ENCODE peak calls at places on chromosomes 7 and 10, in seven cellular contexts. L, U, X, A, G, P and E are unnamed samples. For H3K4me1, the result is how much of the 10 kb centered on the place peaks cover.

GRCh38 chr7:81600608-81601007 is 169.2 kb downstream of the HGF start:
- DNase-seq in U (no peak), X (no peak), A (no peak), G (no peak), L (no peak), P (no peak), E (no peak)

GRCh38 chr7:120792861-120793130 is 65.1 kb downstream of the TSPAN12 start:
- DNase-seq in U (no peak), L (no peak), X (no peak), P (no peak), A (no peak), G (no peak), E (peak)

GRCh38 chr7:118826237-118826636 is 601.7 kb downstream of the ANKRD7 start:
- DNase-seq in U (no peak), P (no peak), X (no peak), A (no peak), L (no peak), G (no peak), E (no peak)

GRCh38 chr10:49140306-49141175 is 6.7 kb upstream of the FAM170B start:
- DNase-seq in L (no peak), G (no peak), U (no peak), X (no peak), A (no peak), P (no peak), E (peak)

GRCh38 chr7:140059288-140060242 is 3.2 kb downstream of the PARP12 start:
- DNase-seq in L (peak), A (no peak), U (peak), G (peak), X (peak), P (peak), E (peak)

GRCh38 chr10:43340619-43341018 is 30.8 kb upstream of the FXYD4 start:
- DNase-seq in A (no peak), P (no peak), L (no peak), G (no peak), U (peak), X (peak), E (no peak)

GRCh38 chr7:114622189-114622588 is 207.6 kb downstream of the FOXP2 start:
- DNase-seq in X (no peak), P (no peak), G (no peak), U (no peak), L (no peak), A (no peak), E (no peak)

GRCh38 chr10:29811751-29812427 is 177.1 kb upstream of the SVIL start:
- DNase-seq in P (peak), X (peak), G (peak), L (no peak), A (no peak), U (no peak), E (peak)

GRCh38 chr10:31136951-31137885 is 105.6 kb upstream of the ZNF438 start:
- DNase-seq in X (no peak), P (peak), L (no peak), G (no peak), U (no peak), A (no peak), E (no peak)

GRCh38 chr10:103053659-103054581 is 135.8 kb downstream of the CNNM2 start:
- DNase-seq in P (peak), L (peak), U (no peak), G (peak), A (peak), X (peak), E (peak)

GRCh38 chr7:8065356-8065813 is 96.8 kb downstream of the GLCCI1 start:
- DNase-seq in A (no peak), X (no peak), L (no peak), P (no peak), U (no peak), G (no peak), E (no peak)

GRCh38 chr10:109205929-109206585 is 717.3 kb downstream of the XPNPEP1 start:
- DNase-seq in L (no peak), X (no peak), U (no peak), P (no peak), G (no peak), A (no peak), E (no peak)

GRCh38 chr7:2924866-2925840 is 81.0 kb upstream of the GNA12 start:
- DNase-seq in P (no peak), U (no peak), X (no peak), A (peak), L (peak), G (no peak), E (no peak)

GRCh38 chr10:101356132-101356531 is 2.2 kb downstream of the BTRC start:
- DNase-seq in G (no peak), L (no peak), U (no peak), P (no peak), A (no peak), X (no peak), E (no peak)
- TF ChIP-seq CTCF in G (no peak), L (no peak), U (no peak), P (no peak), A (no peak), X (no peak), E (no peak)

GRCh38 chr10:95392250-95392584 is 101.4 kb upstream of the PDLIM1 start:
- DNase-seq in A (no peak), G (no peak), U (no peak), P (no peak), L (no peak), X (no peak), E (no peak)
- H3K4me1 ChIP-seq in A (under half), G (half or more), U (under half), P (under half), L (under half), X (under half), E (under half)

GRCh38 chr7:158829021-158829341 is 328 bp downstream of the ESYT2 start:
- DNase-seq in A (no peak), X (peak), U (no peak), P (peak), L (no peak), G (no peak), E (peak)

GRCh38 chr7:158829342-158830210 is at the start of gene ESYT2:
- DNase-seq in L (peak), U (peak), G (peak), X (peak), A (peak), P (peak), E (peak)

GRCh38 chr7:158827411-158828342 is 1.6 kb downstream of the ESYT2 start:
- DNase-seq in L (no peak), G (no peak), A (no peak), X (no peak), U (no peak), P (peak), E (no peak)

GRCh38 chr7:158830211-158830723 is 958 bp upstream of the ESYT2 start:
- DNase-seq in A (no peak), G (no peak), U (no peak), X (no peak), P (no peak), L (no peak), E (no peak)

DNA sequence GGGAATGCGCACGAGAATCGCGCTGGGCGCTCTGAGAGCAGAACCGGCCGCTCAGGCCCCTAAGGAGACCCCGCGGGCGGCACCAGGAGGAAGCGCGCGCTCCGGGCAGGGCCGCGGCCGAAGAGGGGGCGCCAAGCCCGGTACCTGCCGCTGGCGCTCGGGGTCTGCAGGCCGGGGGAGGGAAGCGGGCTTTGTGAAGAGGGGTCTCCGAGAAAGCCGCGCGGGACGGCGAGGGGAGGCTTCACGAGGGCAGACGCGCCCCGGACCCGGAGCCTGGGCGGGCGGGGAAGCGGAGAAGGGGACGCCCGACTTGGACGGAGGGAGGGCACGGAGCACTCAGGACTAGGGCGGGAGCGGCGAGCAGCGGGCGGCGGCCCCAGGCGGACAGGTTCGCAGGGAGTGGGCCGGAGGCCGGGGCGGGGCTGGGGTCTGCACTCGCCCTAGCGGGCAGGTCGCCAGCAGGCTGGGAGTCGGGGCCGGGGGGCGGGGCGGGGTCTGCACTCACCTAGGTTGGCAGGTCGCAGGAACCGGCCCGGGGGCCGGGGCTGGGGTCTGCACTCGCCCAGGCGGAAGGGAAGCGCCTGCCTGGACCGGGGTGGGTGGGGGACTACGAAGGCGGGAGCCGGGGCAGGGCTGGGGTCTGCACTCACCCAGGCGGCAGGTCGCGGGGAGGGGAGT is 827 bp downstream of the ESYT2 start:
- DNase-seq in A (peak), P (no peak), U (no peak), X (peak), L (peak), G (peak), E (peak)
- TF ChIP-seq POLR2A in A (no peak), P (no peak), U (no peak), X (no peak), L (no peak), G (no peak), E (no peak)

GRCh38 chr10:125977206-125977605 is 80.8 kb downstream of the FANK1 start:
- DNase-seq in U (peak), X (no peak), G (no peak), A (no peak), L (no peak), P (no peak), E (no peak)
- TF ChIP-seq CTCF in U (peak), X (no peak), G (no peak), A (no peak), L (no peak), P (peak), E (no peak)

DNA sequence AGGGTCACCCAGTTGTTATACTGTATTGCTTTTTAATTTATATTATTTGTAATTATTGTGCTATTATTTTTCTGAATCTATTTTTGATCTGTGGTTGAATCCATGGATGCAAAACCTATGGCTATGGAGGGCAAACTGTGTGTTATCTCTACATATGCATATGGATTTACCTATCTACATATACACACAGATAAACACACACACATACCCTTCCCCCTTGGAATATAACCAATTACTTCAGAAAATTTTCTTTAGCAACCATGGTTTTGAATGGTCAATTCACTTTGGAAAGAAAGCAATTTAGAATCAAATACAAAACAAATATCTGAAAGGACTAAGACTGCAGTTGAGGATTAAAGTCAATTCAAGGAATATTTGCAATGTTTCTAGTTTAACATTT is 39.1 kb downstream of the MTPN start:
- DNase-seq in A (no peak), L (no peak), P (no peak), G (no peak), X (no peak), U (no peak), E (no peak)
- H3K4me1 ChIP-seq in A (half or more), L (under half), P (under half), G (under half), X (under half), U (under half), E (under half)

DNA sequence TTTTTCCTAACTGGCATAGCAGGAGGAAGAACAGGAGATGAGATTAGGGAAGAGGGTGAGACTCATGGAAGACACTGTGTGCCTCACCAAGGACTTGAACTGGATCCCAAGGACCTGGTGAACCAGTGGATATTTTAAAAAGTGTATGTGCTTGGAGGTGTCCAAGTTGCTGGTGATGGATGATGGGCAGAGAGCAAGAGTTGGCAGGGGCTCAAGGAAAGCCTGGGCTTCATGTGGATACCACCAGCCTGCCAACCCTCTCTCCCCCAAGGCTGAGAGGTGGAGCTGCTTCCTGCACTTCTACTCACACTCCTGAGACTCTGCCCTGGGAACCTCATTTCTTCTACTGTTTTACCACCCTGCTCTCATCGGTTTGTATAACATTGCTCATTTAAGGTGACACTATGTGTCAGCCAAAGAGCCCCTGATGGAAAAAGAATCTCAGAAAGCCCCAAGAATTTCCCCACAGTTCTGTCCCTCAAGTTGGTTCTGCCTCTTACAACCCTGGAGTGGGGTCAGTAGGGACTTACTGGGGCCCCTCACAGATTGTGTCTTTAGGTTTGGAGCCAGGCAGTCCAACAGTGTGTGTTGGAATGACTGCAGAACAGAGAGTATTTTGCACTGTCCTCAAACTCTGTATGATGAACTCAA is 56.2 kb upstream of the PDCD4 start:
- DNase-seq in X (no peak), A (no peak), P (no peak), L (no peak), G (peak), U (no peak), E (no peak)
- TF ChIP-seq POLR2A in X (no peak), A (no peak), P (no peak), L (no peak), G (no peak), U (no peak), E (no peak)

GRCh38 chr10:3887885-3888476 is 103.0 kb upstream of the KLF6 start:
- DNase-seq in A (no peak), L (no peak), U (no peak), P (peak), G (no peak), X (peak), E (no peak)
- TF ChIP-seq CTCF in A (no peak), L (no peak), U (peak), P (no peak), G (no peak), X (no peak), E (no peak)

GRCh38 chr7:20795881-20796280 is 9.2 kb upstream of the SP8 start:
- DNase-seq in U (no peak), G (no peak), L (no peak), A (no peak), X (no peak), P (no peak), E (no peak)
- H3K4me1 ChIP-seq in U (under half), G (under half), L (under half), A (under half), X (under half), P (under half), E (under half)